ENCODE peak calls at places on chromosomes 2 and 18, in ten cellular contexts. R is GM13976; W is foreskin keratinocyte; T is activated T-cell treated with anti-CD3 and anti-CD28 coated beads, Interleukin-2, amount 50 U/mL, for 4 hours; J is activated CD4-positive, alpha-beta T cell treated with anti-CD3 and anti-CD28 coated beads, Interleukin-2, amount 50 U/mL, for 48 hours; I is Right ventricle myocardium superior; A is mucosa of gallbladder; F is NCI-H1105 treated with DMSO at 0.1 percent for 48 hours; G is A172; P is activated CD8-positive, alpha-beta memory T cell treated with anti-CD3 and anti-CD28 coated beads, Interleukin-2, amount 50 U/mL, for 48 hours. S is an unnamed sample.

GRCh38 chr2:162126145-162126926 is 25.7 kb downstream of the GCG start:
- DNase-seq in R (peak), W (no peak), T (no peak), J (no peak), I (no peak), A (no peak), F (no peak), G (no peak), P (no peak), S (no peak)

GRCh38 chr2:220855296-220855695 is 716.8 kb downstream of the EPHA4 start:
- DNase-seq in R (no peak), W (peak), T (no peak), J (no peak), I (no peak), A (no peak), F (no peak), G (peak), P (no peak), S (no peak)

GRCh38 chr2:9311488-9311887 is 104.9 kb downstream of the ASAP2 start:
- DNase-seq in R (no peak), W (peak), T (no peak), J (no peak), I (peak), A (peak), F (no peak), G (peak), P (no peak), S (no peak)

GRCh38 chr2:101718993-101719571 is 21.6 kb downstream of the MAP4K4 start:
- DNase-seq in R (no peak), W (peak), T (no peak), J (peak), I (no peak), A (no peak), F (no peak), G (no peak), P (no peak), S (no peak)

GRCh38 chr2:136131484-136131960 is 13.6 kb upstream of the CXCR4 start:
- DNase-seq in R (no peak), W (no peak), T (no peak), J (no peak), I (no peak), A (no peak), F (no peak), G (no peak), P (no peak), S (no peak)

GRCh38 chr18:59270689-59271257 is 2.5 kb downstream of the RAX start:
- DNase-seq in R (no peak), W (no peak), T (no peak), J (no peak), I (no peak), A (no peak), F (no peak), G (peak), P (no peak), S (no peak)

GRCh38 chr2:55175254-55176093 is 56.6 kb downstream of the CLHC1 start:
- DNase-seq in R (peak), W (peak), T (no peak), J (no peak), I (no peak), A (no peak), F (peak), G (peak), P (no peak), S (peak)

GRCh38 chr18:35322486-35323258 is 21.5 kb downstream of the ZNF24 start:
- DNase-seq in R (no peak), W (peak), T (no peak), J (no peak), I (no peak), A (no peak), F (no peak), G (no peak), P (no peak), S (no peak)

GRCh38 chr2:108632332-108632712 is 87.0 kb upstream of the RANBP2 start:
- DNase-seq in R (no peak), W (no peak), T (no peak), J (no peak), I (no peak), A (no peak), F (peak), G (no peak), P (no peak), S (no peak)

GRCh38 chr2:193847140-193847539 is 1652.4 kb upstream of the TMEFF2 start:
- DNase-seq in R (no peak), W (peak), T (no peak), J (no peak), I (no peak), A (no peak), F (no peak), G (peak), P (no peak), S (no peak)

GRCh38 chr2:216139884-216140283 is 30.7 kb downstream of the XRCC5 start:
- DNase-seq in R (peak), W (no peak), T (no peak), J (peak), I (no peak), A (no peak), F (peak), G (no peak), P (no peak), S (no peak)

GRCh38 chr2:76953733-76954347 is 568.3 kb downstream of the LRRTM4 start:
- DNase-seq in R (no peak), W (peak), T (no peak), J (no peak), I (no peak), A (peak), F (peak), G (peak), P (no peak), S (no peak)

GRCh38 chr2:234952270-234953115 is 676 bp downstream of the SH3BP4 start:
- DNase-seq in R (no peak), W (no peak), T (no peak), J (peak), I (no peak), A (no peak), F (no peak), G (no peak), P (peak), S (no peak)

GRCh38 chr18:32831781-32832180 is 59.0 kb upstream of the KLHL14 start:
- DNase-seq in R (no peak), W (peak), T (no peak), J (no peak), I (no peak), A (no peak), F (no peak), G (no peak), P (no peak), S (no peak)

GRCh38 chr2:160613466-160614153 is 120.0 kb upstream of the RBMS1 start:
- DNase-seq in R (no peak), W (peak), T (no peak), J (no peak), I (no peak), A (no peak), F (no peak), G (peak), P (no peak), S (no peak)

GRCh38 chr2:222641336-222641735 is 14.6 kb downstream of the FARSB start:
- DNase-seq in R (no peak), W (no peak), T (no peak), J (no peak), I (no peak), A (no peak), F (no peak), G (no peak), P (no peak), S (no peak)

GRCh38 chr2:10316336-10316735 is 13.6 kb downstream of the HPCAL1 start:
- DNase-seq in R (no peak), W (no peak), T (no peak), J (no peak), I (no peak), A (no peak), F (no peak), G (no peak), P (no peak), S (no peak)

GRCh38 chr2:18855027-18855426 is 265.7 kb upstream of the NT5C1B start:
- DNase-seq in R (no peak), W (peak), T (no peak), J (no peak), I (no peak), A (no peak), F (no peak), G (peak), P (no peak), S (no peak)

GRCh38 chr2:226426292-226426736 is 373.3 kb downstream of the IRS1 start:
- DNase-seq in R (no peak), W (peak), T (no peak), J (no peak), I (no peak), A (no peak), F (no peak), G (peak), P (no peak), S (no peak)

GRCh38 chr2:12488365-12488972 is 228.3 kb upstream of the TRIB2 start:
- DNase-seq in R (no peak), W (no peak), T (peak), J (peak), I (no peak), A (no peak), F (no peak), G (no peak), P (no peak), S (no peak)

GRCh38 chr2:41878056-41878455 is 169.8 kb upstream of the PKDCC start:
- DNase-seq in R (no peak), W (no peak), T (no peak), J (no peak), I (no peak), A (no peak), F (no peak), G (no peak), P (no peak), S (no peak)

GRCh38 chr2:66443977-66444855 is 9.3 kb downstream of the MEIS1 start:
- DNase-seq in R (no peak), W (peak), T (no peak), J (no peak), I (peak), A (peak), F (no peak), G (no peak), P (no peak), S (no peak)

GRCh38 chr18:77143196-77143595 is 10.6 kb upstream of the MBP start:
- DNase-seq in R (no peak), W (no peak), T (no peak), J (no peak), I (no peak), A (no peak), F (no peak), G (no peak), P (no peak), S (no peak)

GRCh38 chr2:3498783-3499394 is 20.4 kb downstream of the ADI1 start:
- DNase-seq in R (no peak), W (no peak), T (no peak), J (no peak), I (no peak), A (no peak), F (no peak), G (no peak), P (no peak), S (no peak)

GRCh38 chr2:241706539-241706938 is 4.7 kb downstream of the ING5 start:
- DNase-seq in R (no peak), W (no peak), T (no peak), J (no peak), I (no peak), A (no peak), F (no peak), G (no peak), P (no peak), S (no peak)

GRCh38 chr2:43453771-43454170 is 142.1 kb downstream of the THADA start:
- DNase-seq in R (no peak), W (no peak), T (no peak), J (no peak), I (no peak), A (no peak), F (no peak), G (no peak), P (no peak), S (no peak)

GRCh38 chr18:48544661-48545415 is 6.0 kb downstream of the CTIF start:
- DNase-seq in R (no peak), W (no peak), T (no peak), J (no peak), I (no peak), A (no peak), F (no peak), G (no peak), P (no peak), S (no peak)